ENCODE peak calls at places on chromosomes 5 and 9, in five cellular contexts. O is AG09319, C is GM12864, Q is astrocyte, W is uterus. I is an unnamed sample.
A peak's percentile ranks its signal among the peaks of the same experiment; 100 is the strongest.

GRCh38 chr5:65037845-65038815 is 269.4 kb downstream of the CWC27 start:
- DNase-seq in O (no peak), Q (no peak), C (no peak), W (no peak), I (no peak)

GRCh38 chr5:172936441-172936840 is 22.8 kb upstream of the RPL26L1 start:
- DNase-seq in C (no peak), Q (no peak), W (no peak), O (no peak), I (no peak)

GRCh38 chr9:14251146-14252071 is 62.5 kb downstream of the NFIB start:
- DNase-seq in O (peak; percentile 40), W (peak; percentile 66), C (no peak), Q (peak; percentile 89), I (no peak)

GRCh38 chr5:872301-872700 is 20.3 kb downstream of the BRD9 start:
- DNase-seq in W (no peak), Q (no peak), C (no peak), O (no peak), I (no peak)

GRCh38 chr9:131758972-131759647 is 19.2 kb upstream of the RAPGEF1 start:
- DNase-seq in W (no peak), C (no peak), Q (no peak), O (no peak), I (peak; percentile 19)

GRCh38 chr5:6858419-6858818 is 145.2 kb downstream of the TENT4A start:
- DNase-seq in O (no peak), C (no peak), W (no peak), Q (no peak), I (no peak)

GRCh38 chr5:73183491-73183891 is 10.5 kb downstream of the TMEM174 start:
- DNase-seq in C (no peak), W (no peak), O (no peak), Q (no peak), I (no peak)

GRCh38 chr5:137563301-137563645 is 64.1 kb upstream of the SPOCK1 start:
- DNase-seq in Q (no peak), O (no peak), C (no peak), W (no peak), I (no peak)

GRCh38 chr5:17099946-17100345 is 117.5 kb upstream of the BASP1 start:
- DNase-seq in W (no peak), Q (no peak), O (no peak), C (no peak), I (no peak)

GRCh38 chr5:180652346-180652745 is 2.9 kb upstream of the FLT4 start:
- DNase-seq in C (no peak), W (no peak), O (no peak), Q (no peak), I (no peak)

GRCh38 chr5:66963559-66963971 is 233.0 kb downstream of the CD180 start:
- DNase-seq in O (no peak), W (no peak), C (no peak), Q (peak; percentile 9), I (no peak)

GRCh38 chr9:127990539-127990938 is 9.8 kb upstream of the EEIG1 start:
- DNase-seq in W (no peak), O (no peak), C (no peak), Q (no peak), I (no peak)

GRCh38 chr9:78288214-78288892 is 8.6 kb upstream of the PSAT1 start:
- DNase-seq in Q (no peak), W (no peak), C (no peak), O (no peak), I (no peak)

GRCh38 chr5:141743652-141744333 is 61.8 kb upstream of the ARAP3 start:
- DNase-seq in Q (no peak), C (no peak), O (no peak), W (no peak), I (no peak)

GRCh38 chr9:96686638-96687335 is 31.7 kb upstream of the PRXL2C start:
- DNase-seq in Q (peak; percentile 68), O (peak; percentile 27), W (peak; percentile 78), C (no peak), I (no peak)

GRCh38 chr5:35134278-35135030 is 86.7 kb upstream of the AGXT2 start:
- DNase-seq in C (no peak), Q (no peak), W (no peak), O (no peak), I (no peak)

GRCh38 chr5:79990205-79990597 is 861 bp downstream of the MTX3 start:
- DNase-seq in W (no peak), Q (no peak), C (peak; percentile 44), O (no peak), I (no peak)

GRCh38 chr9:116238225-116238624 is 84.6 kb downstream of the PAPPA start:
- DNase-seq in O (peak; percentile 34), W (no peak), Q (peak; percentile 92), C (no peak), I (no peak)

GRCh38 chr5:58582004-58582403 is 871 bp upstream of the RAB3C start:
- DNase-seq in C (no peak), Q (no peak), O (no peak), W (no peak), I (no peak)

GRCh38 chr9:16329699-16330113 is 540.8 kb downstream of the BNC2 start:
- DNase-seq in C (no peak), O (no peak), Q (peak; percentile 86), W (peak; percentile 62), I (no peak)

GRCh38 chr5:68522863-68523262 is 307.3 kb downstream of the PIK3R1 start:
- DNase-seq in Q (no peak), O (no peak), C (no peak), W (no peak), I (no peak)

GRCh38 chr5:50814541-50814940 is 148.1 kb downstream of the PARP8 start:
- DNase-seq in C (no peak), O (no peak), W (no peak), Q (no peak), I (no peak)

GRCh38 chr5:56589486-56589870 is 225.9 kb upstream of the MAP3K1 start:
- DNase-seq in O (no peak), Q (no peak), W (no peak), C (no peak), I (no peak)

GRCh38 chr5:155923784-155924183 is 403.2 kb upstream of the SGCD start:
- DNase-seq in C (no peak), O (no peak), Q (no peak), W (no peak), I (no peak)

DNA sequence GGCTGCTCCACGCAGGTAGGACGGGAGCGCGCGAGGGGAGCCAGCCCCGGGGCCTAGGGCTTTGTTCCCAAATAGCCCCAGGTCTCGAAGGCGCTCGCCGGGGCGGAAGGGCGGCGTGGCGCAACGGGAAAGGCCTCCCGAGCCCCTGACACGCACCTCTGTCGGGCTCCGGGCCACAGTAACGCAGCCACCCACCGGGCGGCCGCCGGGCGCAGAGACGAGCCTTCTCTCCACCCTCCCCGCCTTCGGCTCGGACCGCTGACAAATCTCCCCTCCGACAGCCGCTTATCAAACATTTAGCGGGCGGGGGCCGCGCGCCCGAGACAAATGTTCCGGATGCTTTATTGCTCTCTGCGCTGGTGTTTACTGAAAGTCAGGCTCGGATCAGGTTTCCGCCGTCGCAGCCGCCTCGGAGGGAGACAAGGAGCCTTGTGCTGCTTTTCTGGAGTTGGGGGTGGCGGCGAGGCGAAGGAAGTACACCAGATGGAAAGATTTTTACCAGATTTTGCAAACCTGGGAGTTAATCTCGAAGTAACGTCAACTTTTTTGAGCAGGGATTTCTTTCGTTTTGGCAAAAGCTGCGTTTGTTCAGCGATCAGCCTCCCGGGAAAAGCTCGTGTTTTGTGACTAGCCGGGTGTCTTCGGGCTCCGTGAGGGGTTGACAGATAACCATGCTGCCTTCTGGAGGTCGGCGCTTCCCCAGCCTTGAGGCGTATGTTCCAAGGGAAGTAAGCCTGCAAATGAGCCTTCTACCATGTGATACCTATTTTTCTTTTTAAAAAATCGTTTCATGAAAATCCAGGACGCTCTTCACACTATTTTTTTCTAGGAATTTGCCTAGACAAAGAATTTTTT is 956 bp downstream of the RGMB start:
- DNase-seq in W (peak; percentile 53), Q (peak; percentile 62), C (no peak), O (peak; percentile 38), I (peak; percentile 87)
- TF ChIP-seq CTCF in W (no peak), Q (no peak), C (no peak), O (no peak), I (peak; percentile 20)

DNA sequence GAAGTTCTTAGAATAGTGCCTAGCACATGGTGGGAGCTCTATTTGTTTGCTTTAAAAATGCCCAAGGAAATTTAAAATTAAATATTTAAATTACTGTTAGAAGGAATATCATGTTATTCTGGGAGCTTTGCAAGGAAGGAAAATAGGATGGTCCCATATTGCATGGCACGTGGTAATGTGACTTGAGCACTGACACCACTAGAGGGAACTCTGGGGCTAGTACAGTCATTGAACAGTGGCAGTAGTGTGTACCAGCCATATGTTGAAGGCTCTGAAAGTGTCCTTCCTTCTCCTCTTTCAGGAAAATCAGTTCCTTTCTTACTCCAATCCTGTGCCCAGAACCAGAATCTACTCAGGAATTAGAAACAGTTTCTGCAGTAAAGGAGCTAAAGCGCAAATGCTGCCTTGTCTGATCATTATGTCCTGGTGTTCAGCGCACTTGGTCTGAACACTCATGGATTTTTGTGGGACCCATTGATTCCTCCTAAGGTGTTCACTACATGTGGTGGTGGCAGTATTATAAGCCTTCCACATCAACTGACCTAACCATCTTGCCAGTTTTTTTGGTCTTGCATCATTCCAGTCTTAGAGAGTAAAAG is 54.1 kb downstream of the GDA start:
- DNase-seq in W (no peak), C (no peak), Q (no peak), O (no peak), I (no peak)
- TF ChIP-seq CTCF in W (no peak), C (peak; percentile 67), Q (peak; percentile 41), O (peak; percentile 51), I (peak; percentile 82)

GRCh38 chr5:110414360-110414759 is 312.1 kb downstream of the TMEM232 start:
- DNase-seq in W (no peak), C (no peak), O (no peak), Q (peak; percentile 19), I (no peak)
- TF ChIP-seq CTCF in W (no peak), C (no peak), O (peak; percentile 62), Q (peak; percentile 38), I (peak; percentile 82)

GRCh38 chr9:120916573-120916972 is 10.0 kb downstream of the TRAF1 start:
- DNase-seq in O (peak; percentile 65), Q (no peak), W (peak; percentile 83), C (no peak), I (no peak)
- TF ChIP-seq CTCF in O (peak; percentile 6), Q (no peak), W (peak; percentile 23), C (no peak), I (peak; percentile 74)

GRCh38 chr9:91160599-91161464 is 200.9 kb downstream of the AUH start:
- DNase-seq in C (no peak), Q (no peak), O (no peak), W (no peak), I (no peak)

GRCh38 chr9:91162311-91162710 is 199.4 kb downstream of the AUH start:
- DNase-seq in Q (peak; percentile 26), O (no peak), C (no peak), W (no peak), I (no peak)

GRCh38 chr9:91160181-91160580 is 201.5 kb downstream of the AUH start:
- DNase-seq in Q (no peak), W (no peak), O (no peak), C (no peak), I (no peak)

GRCh38 chr9:91162784-91163440 is 198.8 kb downstream of the AUH start:
- DNase-seq in O (no peak), W (no peak), C (no peak), Q (peak; percentile 20), I (no peak)

GRCh38 chr9:91161465-91162275 is 200.0 kb downstream of the AUH start:
- DNase-seq in W (no peak), C (no peak), O (no peak), Q (no peak), I (no peak)
- TF ChIP-seq CTCF in W (no peak), C (no peak), O (no peak), Q (no peak), I (no peak)

GRCh38 chr9:69198526-69199250 is 24.6 kb downstream of the TJP2 start:
- DNase-seq in Q (no peak), O (no peak), W (no peak), C (no peak), I (no peak)
- TF ChIP-seq CTCF in Q (no peak), O (no peak), W (no peak), C (no peak), I (no peak)

I was measured in chondrocyte.